ENCODE peak calls at places on chromosome 2, in nine cellular contexts. One of them, this sample, is unnamed.

GRCh38 chr2:29405266-29405665 is 290.1 kb downstream of the CLIP4 start:
- DNase-seq in kidney: no peak
- DNase-seq in T-helper 2 cell: no peak
- DNase-seq in ELR: no peak
- DNase-seq in GM12892: no peak
- DNase-seq in germinal center: no peak
- DNase-seq in DMS79 treated with DMSO at 0.1 percent for 48 hours: peak
- DNase-seq in choroid plexus epithelial cell: no peak
- DNase-seq in GM20000: no peak
- DNase-seq in this sample: no peak

GRCh38 chr2:29314816-29315571 is 199.8 kb downstream of the CLIP4 start:
- DNase-seq in GM12892: peak
- DNase-seq in choroid plexus epithelial cell: peak
- DNase-seq in ELR: no peak
- DNase-seq in kidney: no peak
- DNase-seq in germinal center: peak
- DNase-seq in DMS79 treated with DMSO at 0.1 percent for 48 hours: peak
- DNase-seq in GM20000: peak
- DNase-seq in T-helper 2 cell: peak
- DNase-seq in this sample: no peak

GRCh38 chr2:46410273-46411244 is 68.8 kb upstream of the TMEM247 start:
- DNase-seq in choroid plexus epithelial cell: no peak
- DNase-seq in germinal center: no peak
- DNase-seq in kidney: no peak
- DNase-seq in DMS79 treated with DMSO at 0.1 percent for 48 hours: no peak
- DNase-seq in ELR: no peak
- DNase-seq in GM12892: no peak
- DNase-seq in GM20000: no peak
- DNase-seq in T-helper 2 cell: no peak
- DNase-seq in this sample: no peak

GRCh38 chr2:96870631-96871255 is 863 bp upstream of the SEMA4C start:
- DNase-seq in ELR: no peak
- DNase-seq in GM20000: no peak
- DNase-seq in choroid plexus epithelial cell: no peak
- DNase-seq in kidney: peak
- DNase-seq in germinal center: no peak
- DNase-seq in GM12892: no peak
- DNase-seq in T-helper 2 cell: peak
- DNase-seq in DMS79 treated with DMSO at 0.1 percent for 48 hours: peak
- DNase-seq in this sample: no peak

GRCh38 chr2:42828487-42829416 is 36.4 kb upstream of the HAAO start:
- DNase-seq in choroid plexus epithelial cell: peak
- DNase-seq in GM20000: peak
- DNase-seq in kidney: peak
- DNase-seq in T-helper 2 cell: peak
- DNase-seq in GM12892: peak
- DNase-seq in germinal center: peak
- DNase-seq in DMS79 treated with DMSO at 0.1 percent for 48 hours: peak
- DNase-seq in ELR: peak
- DNase-seq in this sample: no peak

GRCh38 chr2:175855794-175856453 is 146.1 kb downstream of the LNPK start:
- DNase-seq in GM20000: no peak
- DNase-seq in choroid plexus epithelial cell: no peak
- DNase-seq in GM12892: no peak
- DNase-seq in germinal center: no peak
- DNase-seq in ELR: peak
- DNase-seq in kidney: no peak
- DNase-seq in T-helper 2 cell: no peak
- DNase-seq in DMS79 treated with DMSO at 0.1 percent for 48 hours: peak
- DNase-seq in this sample: no peak

GRCh38 chr2:6412533-6413085 is 453.1 kb downstream of the CMPK2 start:
- DNase-seq in germinal center: no peak
- DNase-seq in DMS79 treated with DMSO at 0.1 percent for 48 hours: no peak
- DNase-seq in ELR: no peak
- DNase-seq in GM12892: no peak
- DNase-seq in T-helper 2 cell: no peak
- DNase-seq in kidney: no peak
- DNase-seq in choroid plexus epithelial cell: peak
- DNase-seq in GM20000: no peak
- DNase-seq in this sample: peak

GRCh38 chr2:37971971-37972370 is 46.9 kb downstream of the RMDN2 start:
- DNase-seq in kidney: no peak
- DNase-seq in GM12892: no peak
- DNase-seq in DMS79 treated with DMSO at 0.1 percent for 48 hours: no peak
- DNase-seq in GM20000: no peak
- DNase-seq in choroid plexus epithelial cell: no peak
- DNase-seq in T-helper 2 cell: no peak
- DNase-seq in germinal center: no peak
- DNase-seq in ELR: no peak
- DNase-seq in this sample: no peak

GRCh38 chr2:236682651-236683422 is 113.2 kb downstream of the ACKR3 start:
- DNase-seq in GM20000: no peak
- DNase-seq in T-helper 2 cell: no peak
- DNase-seq in germinal center: no peak
- DNase-seq in kidney: no peak
- DNase-seq in ELR: no peak
- DNase-seq in choroid plexus epithelial cell: no peak
- DNase-seq in GM12892: no peak
- DNase-seq in DMS79 treated with DMSO at 0.1 percent for 48 hours: no peak
- DNase-seq in this sample: no peak

GRCh38 chr2:43112155-43112554 is 114.3 kb downstream of the ZFP36L2 start:
- DNase-seq in T-helper 2 cell: no peak
- DNase-seq in GM12892: no peak
- DNase-seq in choroid plexus epithelial cell: no peak
- DNase-seq in germinal center: no peak
- DNase-seq in ELR: no peak
- DNase-seq in GM20000: no peak
- DNase-seq in kidney: no peak
- DNase-seq in DMS79 treated with DMSO at 0.1 percent for 48 hours: no peak
- DNase-seq in this sample: no peak

This sample was measured in Panc1.